ENCODE peak calls at places on chromosomes 5 and 9, in ten cellular contexts. B is PC-9; Y is Jurkat, Clone E6-1; P is naive thymus-derived CD8-positive, alpha-beta T cell; I is GM06990; E is pons; J is DMS153; M is transverse colon; X is activated naive CD4-positive, alpha-beta T cell treated with anti-CD3 and anti-CD28 coated beads for 36 hours; N is NAMALWA. R is an unnamed sample.

GRCh38 chr5:125914471-125914870 is 508.7 kb upstream of the GRAMD2B start:
- DNase-seq in I (no peak), X (no peak), M (no peak), N (no peak), J (no peak), Y (no peak), B (no peak), E (no peak), P (no peak), R (no peak)

GRCh38 chr9:1938135-1938534 is 77.0 kb upstream of the SMARCA2 start:
- DNase-seq in I (peak; percentile 27), P (no peak), M (no peak), B (no peak), J (no peak), X (no peak), Y (no peak), E (no peak), N (no peak), R (no peak)

GRCh38 chr5:351911-352225 is 30.4 kb downstream of the AHRR start:
- DNase-seq in P (no peak), Y (no peak), I (no peak), X (no peak), J (no peak), B (no peak), M (no peak), E (no peak), N (no peak), R (no peak)

GRCh38 chr9:137593176-137593575 is 2.9 kb upstream of the ZMYND19 start:
- DNase-seq in M (no peak), J (no peak), N (no peak), B (no peak), P (no peak), X (no peak), I (no peak), E (no peak), Y (no peak), R (no peak)

GRCh38 chr5:81657386-81657785 is 93.5 kb downstream of the SSBP2 start:
- DNase-seq in E (no peak), Y (no peak), P (no peak), J (no peak), M (peak; percentile 44), I (no peak), X (no peak), N (no peak), B (no peak), R (no peak)

GRCh38 chr5:154477382-154478223 is 424 bp downstream of the HAND1 start:
- DNase-seq in Y (no peak), J (no peak), I (no peak), N (no peak), P (no peak), B (no peak), M (no peak), E (no peak), X (no peak), R (no peak)

GRCh38 chr5:141941307-141941706 is 16.7 kb downstream of the PCDH12 start:
- DNase-seq in B (no peak), I (no peak), Y (no peak), X (no peak), P (no peak), M (no peak), E (no peak), N (no peak), J (no peak), R (no peak)

GRCh38 chr9:96048954-96049831 is 173.7 kb downstream of the ERCC6L2 start:
- DNase-seq in X (no peak), E (peak; percentile 95), M (no peak), J (no peak), P (no peak), N (no peak), Y (no peak), I (no peak), B (no peak), R (no peak)

GRCh38 chr5:83405662-83406061 is 65.9 kb upstream of the VCAN start:
- DNase-seq in P (no peak), I (no peak), M (no peak), J (no peak), X (no peak), N (no peak), E (no peak), Y (no peak), B (no peak), R (no peak)

GRCh38 chr9:127095416-127095815 is 27.0 kb downstream of the ANGPTL2 start:
- DNase-seq in B (no peak), J (no peak), E (no peak), N (no peak), X (no peak), I (no peak), Y (no peak), P (no peak), M (no peak), R (no peak)

GRCh38 chr5:176770431-176770830 is 39.9 kb upstream of the UNC5A start:
- DNase-seq in X (no peak), P (no peak), N (no peak), Y (no peak), B (no peak), M (no peak), E (no peak), J (no peak), I (no peak), R (no peak)

GRCh38 chr9:10252174-10252573 is 360.6 kb downstream of the PTPRD start:
- DNase-seq in E (no peak), M (no peak), X (no peak), Y (no peak), N (no peak), I (no peak), J (no peak), B (no peak), P (no peak), R (no peak)

GRCh38 chr5:136028782-136029742 is at the start of gene TGFBI:
- DNase-seq in M (peak; percentile 69), Y (no peak), P (no peak), N (no peak), B (peak; percentile 55), I (no peak), X (no peak), E (no peak), J (no peak), R (no peak)

GRCh38 chr5:110377411-110378392 is 348.8 kb downstream of the TMEM232 start:
- DNase-seq in B (no peak), P (no peak), Y (no peak), I (no peak), N (no peak), J (no peak), E (no peak), M (no peak), X (no peak), R (no peak)

GRCh38 chr9:113307401-113307975 is 4.3 kb upstream of the RNF183 start:
- DNase-seq in X (no peak), N (no peak), I (no peak), P (no peak), B (no peak), Y (no peak), J (no peak), M (no peak), E (no peak), R (no peak)

R was measured in HCT116.